ENCODE peak calls at places on chromosome 4, in six cellular contexts. U, W, V, H, C and O are unnamed samples.

GRCh38 chr4:126396703-126397102 is 1081.9 kb downstream of the FAT4 start:
- DNase-seq in U (no peak), H (no peak), W (no peak), V (no peak), C (no peak), O (no peak)

GRCh38 chr4:153651041-153651960 is 32.8 kb upstream of the TLR2 start:
- DNase-seq in W (no peak), H (peak; percentile 82), U (peak; percentile 80), V (no peak), C (no peak), O (no peak)

GRCh38 chr4:76226418-76226817 is 12.8 kb upstream of the SCARB2 start:
- DNase-seq in U (no peak), V (no peak), H (no peak), W (no peak), C (no peak), O (no peak)

GRCh38 chr4:52876063-52876462 is 13.9 kb downstream of the RASL11B start:
- DNase-seq in W (no peak), C (no peak), U (no peak), H (no peak), V (no peak), O (no peak)

GRCh38 chr4:24794916-24795665 is at the start of gene SOD3:
- DNase-seq in U (peak; percentile 95), H (peak; percentile 89), W (peak; percentile 42), V (no peak), C (peak; percentile 67), O (no peak)

GRCh38 chr4:43425206-43425605 is 532.7 kb downstream of the GRXCR1 start:
- DNase-seq in U (no peak), C (no peak), W (no peak), H (no peak), V (no peak), O (no peak)

GRCh38 chr4:74423101-74423500 is 21.8 kb upstream of the AREG start:
- DNase-seq in W (no peak), V (no peak), H (no peak), U (no peak), C (no peak), O (no peak)

GRCh38 chr4:122777846-122778501 is 45.5 kb downstream of the BBS12 start:
- DNase-seq in U (no peak), C (no peak), V (no peak), W (no peak), H (no peak), O (no peak)

GRCh38 chr4:128354205-128354821 is 66.7 kb upstream of the PGRMC2 start:
- DNase-seq in V (no peak), C (no peak), W (no peak), U (no peak), H (no peak), O (peak; percentile 5)

GRCh38 chr4:94871644-94872305 is 114.0 kb downstream of the BMPR1B start:
- DNase-seq in H (no peak), U (no peak), C (no peak), W (no peak), V (no peak), O (no peak)

GRCh38 chr4:15682340-15682725 is 706 bp downstream of the FAM200B start:
- DNase-seq in U (no peak), V (no peak), W (no peak), C (no peak), H (no peak), O (peak; percentile 66)

GRCh38 chr4:72489267-72489666 is 79.8 kb downstream of the ADAMTS3 start:
- DNase-seq in C (no peak), H (no peak), V (no peak), W (no peak), U (no peak), O (no peak)

GRCh38 chr4:40577588-40578253 is 51.9 kb downstream of the RBM47 start:
- DNase-seq in C (no peak), H (no peak), V (no peak), U (no peak), W (no peak), O (no peak)

GRCh38 chr4:154998284-154998683 is 210.2 kb upstream of the NPY2R start:
- DNase-seq in C (no peak), V (no peak), U (no peak), H (no peak), W (no peak), O (no peak)

GRCh38 chr4:99062120-99062519 is 26.5 kb downstream of the ADH5 start:
- DNase-seq in W (no peak), H (no peak), U (no peak), V (no peak), C (no peak), O (peak; percentile 33)

GRCh38 chr4:7759221-7759620 is 180.4 kb downstream of the AFAP1 start:
- DNase-seq in U (no peak), C (no peak), W (no peak), V (no peak), H (no peak), O (no peak)

GRCh38 chr4:41432219-41432618 is 105.7 kb upstream of the LIMCH1 start:
- DNase-seq in V (no peak), H (no peak), U (no peak), W (no peak), C (no peak), O (no peak)

GRCh38 chr4:165945991-165946390 is 73.0 kb downstream of the TLL1 start:
- DNase-seq in W (no peak), U (no peak), H (no peak), V (no peak), C (no peak), O (no peak)

GRCh38 chr4:94357624-94358023 is 15.0 kb upstream of the HPGDS start:
- DNase-seq in V (no peak), U (no peak), H (no peak), C (no peak), W (no peak), O (no peak)

GRCh38 chr4:7588002-7588401 is 153.3 kb upstream of the PSAPL1 start:
- DNase-seq in U (no peak), C (no peak), W (no peak), V (no peak), H (no peak), O (no peak)

GRCh38 chr4:155972098-155972497 is 18.4 kb upstream of the CTSO start:
- DNase-seq in W (no peak), H (no peak), U (no peak), C (no peak), V (no peak), O (no peak)